ENCODE peak calls at places on chromosomes 12 and 14, in seven cellular contexts. C is hepatocyte, J is MM.1S, M is HCT116, Q is PC-3, O is neural progenitor cell, V is GM23338. H is an unnamed sample.

GRCh38 chr14:103109789-103110415 is 13.4 kb upstream of the TNFAIP2 start:
- DNase-seq in M (peak), J (no peak), O (peak), V (peak), Q (peak), C (no peak), H (no peak)

GRCh38 chr12:8081228-8081920 is 700 bp upstream of the NECAP1 start:
- DNase-seq in J (peak), Q (no peak), O (no peak), C (peak), V (no peak), M (no peak), H (peak)

GRCh38 chr12:14950982-14951746 is 10.2 kb downstream of the ARHGDIB start:
- DNase-seq in J (no peak), O (peak), V (peak), Q (peak), M (peak), C (peak), H (no peak)

GRCh38 chr14:98951031-98951430 is 321.0 kb downstream of the BCL11B start:
- DNase-seq in V (no peak), Q (no peak), M (no peak), J (no peak), O (no peak), C (no peak), H (no peak)

GRCh38 chr14:52315355-52315718 is 1.2 kb downstream of the PTGER2 start:
- DNase-seq in V (peak), Q (no peak), M (no peak), J (no peak), C (no peak), O (peak), H (peak)

GRCh38 chr12:128767518-128767917 is 56.2 kb downstream of the SLC15A4 start:
- DNase-seq in C (no peak), O (peak), Q (no peak), V (no peak), M (no peak), J (no peak), H (no peak)

GRCh38 chr12:90575995-90576394 is 379.0 kb downstream of the CCER1 start:
- DNase-seq in Q (no peak), J (no peak), O (no peak), V (no peak), C (no peak), M (no peak), H (no peak)

GRCh38 chr12:115464008-115464672 is 780.2 kb upstream of the TBX3 start:
- DNase-seq in Q (no peak), C (peak), J (no peak), O (no peak), M (no peak), V (no peak), H (no peak)

GRCh38 chr12:70400124-70400523 is 34.0 kb downstream of the KCNMB4 start:
- DNase-seq in C (no peak), V (no peak), Q (no peak), O (no peak), M (no peak), J (no peak), H (no peak)

GRCh38 chr14:92632546-92633273 is 115.7 kb downstream of the LGMN start:
- DNase-seq in C (no peak), V (no peak), Q (no peak), O (no peak), M (no peak), J (no peak), H (no peak)

GRCh38 chr12:115398311-115398781 is 714.4 kb upstream of the TBX3 start:
- DNase-seq in C (peak), M (no peak), O (no peak), V (no peak), J (no peak), Q (peak), H (no peak)

GRCh38 chr12:129312048-129312447 is 458.8 kb downstream of the GLT1D1 start:
- DNase-seq in J (no peak), C (no peak), Q (no peak), V (peak), M (no peak), O (peak), H (no peak)

GRCh38 chr14:78278464-78278863 is 108.3 kb downstream of the NRXN3 start:
- DNase-seq in V (no peak), O (no peak), Q (no peak), C (no peak), J (no peak), M (no peak), H (no peak)

GRCh38 chr12:47422656-47423055 is 283.2 kb downstream of the RPAP3 start:
- DNase-seq in O (no peak), M (no peak), C (no peak), V (no peak), J (no peak), Q (no peak), H (peak)

GRCh38 chr12:56631790-56632700 is 1.9 kb upstream of the BAZ2A start:
- DNase-seq in M (no peak), J (peak), C (peak), V (peak), O (peak), Q (peak), H (peak)

GRCh38 chr12:28014196-28014595 is 41.7 kb upstream of the PTHLH start:
- DNase-seq in O (no peak), V (no peak), C (no peak), J (no peak), M (no peak), Q (no peak), H (no peak)

GRCh38 chr12:88242161-88242925 is 100.2 kb downstream of the TMTC3 start:
- DNase-seq in V (no peak), Q (peak), J (no peak), O (no peak), C (peak), M (peak), H (peak)

GRCh38 chr12:50203691-50204090 is 36.5 kb upstream of the CERS5 start:
- DNase-seq in V (no peak), C (no peak), M (no peak), J (no peak), O (no peak), Q (peak), H (no peak)

GRCh38 chr14:91144425-91145145 is 30.7 kb downstream of the DGLUCY start:
- DNase-seq in J (no peak), M (no peak), C (no peak), O (peak), Q (peak), V (no peak), H (peak)

GRCh38 chr12:4037747-4038312 is 164.6 kb upstream of the PARP11 start:
- DNase-seq in M (no peak), V (peak), Q (peak), C (peak), O (peak), J (no peak), H (peak)

GRCh38 chr12:111444706-111445310 is 39.1 kb downstream of the SH2B3 start:
- DNase-seq in C (peak), J (peak), M (no peak), V (peak), Q (no peak), O (peak), H (peak)

GRCh38 chr14:74429991-74430390 is 4.0 kb upstream of the SYNDIG1L start:
- DNase-seq in M (no peak), Q (no peak), O (no peak), V (no peak), J (no peak), C (no peak), H (no peak)

GRCh38 chr12:26135010-26135420 is 10.2 kb upstream of the BHLHE41 start:
- DNase-seq in Q (peak), C (no peak), O (no peak), J (no peak), V (no peak), M (no peak), H (peak)

GRCh38 chr14:95039259-95039992 is 117.9 kb downstream of the DICER1 start:
- DNase-seq in C (no peak), J (no peak), Q (no peak), M (no peak), V (no peak), O (no peak), H (no peak)

GRCh38 chr14:64760146-64760755 is 56.0 kb downstream of the PLEKHG3 start:
- DNase-seq in O (peak), V (peak), C (peak), Q (peak), J (peak), M (peak), H (peak)

GRCh38 chr14:61822458-61822857 is 60.2 kb downstream of the SNAPC1 start:
- DNase-seq in O (no peak), C (no peak), M (no peak), Q (no peak), V (no peak), J (no peak), H (no peak)

DNA sequence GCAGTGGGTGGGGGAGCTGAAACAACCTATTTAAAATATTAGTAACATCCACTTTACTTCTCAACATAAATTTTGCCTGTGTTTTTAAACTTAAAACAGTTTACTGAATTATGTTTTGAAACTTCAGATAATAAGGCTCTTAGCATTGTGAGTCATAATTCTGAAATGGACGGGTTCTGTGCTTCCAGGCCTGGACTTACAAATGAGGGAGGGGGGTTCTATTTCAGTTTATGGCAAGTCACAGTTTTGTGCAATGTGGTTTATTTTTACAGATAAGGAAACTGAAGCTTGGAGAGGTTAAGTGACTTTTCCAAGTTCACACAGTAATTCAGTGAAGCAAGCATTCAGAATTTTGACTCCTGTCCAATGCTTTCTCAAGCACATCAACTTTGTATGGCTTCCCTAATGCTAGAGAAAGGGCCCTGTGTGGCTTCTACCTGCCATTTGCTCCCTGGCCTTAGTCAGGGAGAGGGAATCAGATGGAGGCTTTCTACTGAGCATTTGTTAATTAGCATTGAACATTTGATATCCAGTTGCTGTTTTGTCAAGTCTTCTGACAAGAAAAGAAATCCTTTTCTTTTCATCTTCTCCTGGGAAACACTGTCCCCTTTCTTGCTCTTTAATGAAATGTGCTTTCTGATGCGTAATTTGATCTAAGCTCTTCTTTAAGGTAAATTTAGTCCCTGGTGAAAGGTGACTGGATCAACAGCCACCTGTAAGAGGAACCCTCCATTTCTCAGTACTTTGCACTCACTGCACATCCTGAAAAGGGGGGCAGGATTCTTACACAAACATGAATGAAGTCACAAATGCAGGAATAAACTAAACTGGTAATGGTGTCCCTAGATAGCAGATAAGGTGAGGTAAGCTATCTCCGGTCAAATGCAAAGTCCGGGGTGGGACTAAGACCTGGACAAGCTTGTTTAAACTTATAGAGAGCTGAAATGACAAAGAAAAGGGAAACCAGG is 2.5 kb upstream of the SALL2 start:
- DNase-seq in V (peak), J (no peak), Q (peak), O (no peak), C (peak), M (no peak), H (no peak)
- H3K27ac ChIP-seq in V (peak), J (no peak), Q (peak), O (peak), C (peak), M (no peak), H (no peak)

GRCh38 chr14:54631016-54631415 is 64.1 kb downstream of the SAMD4A start:
- DNase-seq in V (no peak), Q (no peak), J (no peak), C (no peak), O (no peak), M (no peak), H (no peak)
- TF ChIP-seq EZH2phosphoT487 in V (no peak), Q (no peak), J (no peak), C (no peak), O (no peak), M (no peak), H (no peak)

DNA sequence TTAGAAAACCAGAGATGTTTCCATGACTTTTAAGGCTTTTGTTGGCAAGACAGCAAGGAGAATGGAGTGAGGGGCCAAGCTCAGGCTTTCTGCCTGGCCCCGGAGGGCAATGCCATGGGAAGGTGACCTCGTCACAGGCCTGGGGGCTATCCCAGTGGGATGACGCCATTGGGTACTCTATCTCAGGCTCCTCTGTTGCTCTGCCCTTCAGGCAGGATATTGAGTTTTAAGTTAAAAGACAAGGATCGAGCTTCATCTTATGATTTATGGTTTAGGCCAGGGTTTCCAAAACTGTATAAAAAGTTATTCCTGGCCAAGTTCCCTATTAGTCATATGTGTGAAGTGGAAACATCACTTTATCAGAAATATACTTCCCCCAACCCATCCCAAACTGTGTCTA is 127.8 kb downstream of the ZFP36L1 start:
- DNase-seq in V (no peak), O (no peak), C (no peak), M (no peak), Q (peak), J (no peak), H (peak)
- H3K27ac ChIP-seq in V (no peak), O (no peak), C (peak), M (no peak), Q (no peak), J (no peak), H (peak)

DNA sequence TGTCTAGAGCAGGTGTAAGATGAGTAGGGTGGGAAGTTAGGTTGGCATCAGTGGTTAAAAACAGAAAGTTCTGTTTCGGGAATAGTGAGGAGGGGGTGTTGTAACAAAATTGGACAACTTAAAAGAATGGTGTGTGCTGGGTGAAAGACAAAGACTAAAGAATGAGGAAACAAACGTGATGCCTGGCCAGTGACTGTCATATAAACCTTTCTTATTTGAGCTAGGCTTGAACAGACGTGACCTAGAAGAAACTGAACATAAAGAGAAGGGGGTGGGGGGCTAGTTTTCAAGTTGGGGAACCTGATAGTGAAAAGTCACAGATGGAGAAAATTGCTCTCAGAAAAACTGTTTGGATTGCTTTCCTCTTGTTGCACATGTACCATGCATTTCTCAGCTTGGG is 39.6 kb downstream of the RAD52 start:
- DNase-seq in C (no peak), J (no peak), O (no peak), M (no peak), V (no peak), Q (no peak), H (no peak)
- TF ChIP-seq EZH2phosphoT487 in C (no peak), J (no peak), O (no peak), M (no peak), V (no peak), Q (no peak), H (no peak)

DNA sequence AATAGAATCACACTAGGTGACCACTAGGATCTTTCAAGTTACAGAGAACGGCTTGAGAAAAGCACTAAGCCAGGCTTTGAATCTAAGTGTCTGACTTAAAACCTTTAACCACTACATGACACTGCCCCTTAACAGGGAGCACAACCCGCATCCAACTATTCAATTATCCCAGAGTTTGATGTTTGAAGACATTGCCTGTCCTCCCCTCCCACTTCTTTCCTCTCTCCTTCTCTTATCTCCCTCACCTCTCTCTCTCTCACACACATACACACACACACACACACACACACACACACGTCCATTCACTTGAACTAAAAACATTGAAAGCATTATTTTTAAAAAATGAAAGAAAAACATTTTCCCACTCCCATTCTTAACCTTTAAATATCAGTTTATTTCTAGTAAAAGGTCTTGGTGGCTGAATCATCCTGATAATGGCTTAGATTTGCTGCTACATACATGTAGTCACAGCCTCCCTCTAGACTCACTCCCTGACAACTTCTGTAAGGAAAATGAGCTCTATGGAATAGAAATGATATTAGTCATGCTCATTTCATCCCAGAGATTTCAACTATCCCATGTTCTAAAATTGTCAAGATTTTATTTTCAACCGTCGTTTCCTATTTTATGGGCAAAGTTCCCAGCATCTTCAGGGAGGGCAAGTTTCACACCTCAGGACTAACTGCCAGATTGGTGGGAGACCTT is 53.5 kb upstream of the RAP1B start:
- DNase-seq in C (no peak), M (no peak), J (no peak), O (peak), Q (peak), V (no peak), H (peak)
- H3K27ac ChIP-seq in C (no peak), M (no peak), J (no peak), O (no peak), Q (no peak), V (no peak), H (peak)

DNA sequence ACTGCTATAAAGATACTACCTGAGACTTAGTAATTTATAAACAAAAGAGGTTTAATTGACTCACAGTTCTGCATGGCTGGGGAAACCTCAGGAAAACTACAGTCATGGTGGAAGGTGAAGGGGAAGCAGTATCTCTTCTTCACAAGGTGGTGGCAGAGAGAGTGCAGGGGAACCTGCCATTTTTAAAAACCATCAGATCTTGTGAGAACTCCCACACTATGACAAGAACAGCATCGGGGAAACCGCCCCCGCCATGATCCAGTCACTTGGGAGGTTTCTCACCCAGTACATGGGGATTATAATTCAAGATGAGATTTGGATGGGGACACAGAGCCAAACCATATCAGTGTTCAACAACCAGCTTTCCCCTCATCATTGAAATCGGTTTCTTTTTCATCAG is 49.9 kb downstream of the AEBP2 start:
- DNase-seq in M (no peak), Q (no peak), O (no peak), C (no peak), J (no peak), V (no peak), H (no peak)
- TF ChIP-seq EZH2phosphoT487 in M (no peak), Q (no peak), O (no peak), C (no peak), J (no peak), V (no peak), H (no peak)

GRCh38 chr12:63916561-63917476 is 72.3 kb downstream of the SRGAP1 start:
- DNase-seq in V (no peak), J (no peak), C (no peak), M (no peak), O (no peak), Q (peak), H (peak)

GRCh38 chr12:63913929-63914328 is 69.4 kb downstream of the SRGAP1 start:
- DNase-seq in C (no peak), J (no peak), M (no peak), V (no peak), Q (no peak), O (no peak), H (no peak)

GRCh38 chr12:63917477-63917862 is 73.0 kb downstream of the SRGAP1 start:
- DNase-seq in V (no peak), O (no peak), M (no peak), C (no peak), Q (no peak), J (no peak), H (no peak)

GRCh38 chr12:63917864-63918742 is 73.6 kb downstream of the SRGAP1 start:
- DNase-seq in M (peak), Q (peak), V (no peak), O (no peak), C (peak), J (no peak), H (peak)

GRCh38 chr12:63915105-63915830 is 70.8 kb downstream of the SRGAP1 start:
- DNase-seq in C (no peak), O (no peak), M (peak), J (no peak), Q (peak), V (no peak), H (peak)
- H3K27ac ChIP-seq in C (peak), O (no peak), M (peak), J (no peak), Q (peak), V (no peak), H (peak)

GRCh38 chr12:53638057-53638456 is 11.9 kb upstream of the ATF7 start:
- DNase-seq in V (no peak), Q (no peak), C (no peak), J (no peak), O (no peak), M (no peak), H (no peak)
- TF ChIP-seq EZH2phosphoT487 in V (no peak), Q (no peak), C (no peak), J (no peak), O (no peak), M (no peak), H (no peak)

H was measured in GM23248.